ENCODE peak calls at places on chromosomes 5 and 9, in five cellular contexts. Y, R, Q, C and J are unnamed samples.

GRCh38 chr5:111775224-111775623 is 18.2 kb upstream of the NREP start:
- DNase-seq in Y (no peak), Q (no peak), C (no peak), R (no peak), J (no peak)

GRCh38 chr9:120569556-120569955 is 10.4 kb downstream of the CDK5RAP2 start:
- DNase-seq in Y (no peak), Q (no peak), C (no peak), R (no peak), J (no peak)

GRCh38 chr5:14036947-14037346 is 92.5 kb upstream of the DNAH5 start:
- DNase-seq in R (peak), Y (no peak), Q (no peak), C (no peak), J (no peak)

GRCh38 chr9:95552814-95553546 is 36.2 kb upstream of the PTCH1 start:
- DNase-seq in Y (no peak), R (no peak), Q (peak), C (no peak), J (no peak)

GRCh38 chr9:26551451-26551850 is 341.2 kb downstream of the CAAP1 start:
- DNase-seq in C (no peak), Q (no peak), R (no peak), Y (no peak), J (no peak)

GRCh38 chr5:55535199-55535905 is 588 bp upstream of the PLPP1 start:
- DNase-seq in Y (no peak), C (no peak), R (no peak), Q (no peak), J (no peak)

GRCh38 chr5:54944364-54944763 is 41.0 kb downstream of the ESM1 start:
- DNase-seq in Q (peak), C (peak), Y (peak), R (peak), J (peak)

GRCh38 chr9:81825831-81826540 is 102.2 kb upstream of the SPATA31D4 start:
- DNase-seq in R (peak), Y (no peak), Q (no peak), C (no peak), J (peak)

GRCh38 chr5:55601209-55601618 is 66.5 kb upstream of the PLPP1 start:
- DNase-seq in R (peak), Y (peak), C (no peak), Q (no peak), J (peak)

GRCh38 chr5:142685418-142686209 is at the start of gene FGF1:
- DNase-seq in C (no peak), Q (no peak), Y (peak), R (no peak), J (peak)

GRCh38 chr5:79257314-79257713 is 21.4 kb downstream of the JMY start:
- DNase-seq in Y (no peak), R (no peak), C (no peak), Q (no peak), J (no peak)

GRCh38 chr9:8070779-8071444 is 271.3 kb upstream of the DMAC1 start:
- DNase-seq in R (no peak), C (no peak), Y (no peak), Q (no peak), J (no peak)

GRCh38 chr9:122860319-122861142 is 32.1 kb upstream of the PDCL start:
- DNase-seq in R (no peak), Q (no peak), C (no peak), Y (no peak), J (no peak)

GRCh38 chr5:144467795-144468194 is 297.1 kb downstream of the KCTD16 start:
- DNase-seq in Y (peak), Q (no peak), R (peak), C (no peak), J (peak)